ENCODE peak calls at places on chromosomes 4 and X, in four cellular contexts. Z is GM12878, P is HepG2, S is K562. E is an unnamed sample.
A peak's percentile ranks its signal among the peaks of the same experiment; 100 is the strongest.

GRCh38 chr4:140078366-140078765 is 75.6 kb downstream of the MAML3 start:
- DNase-seq in Z (no peak), P (no peak), S (no peak), E (peak; percentile 55)

GRCh38 chr4:26181616-26182015 is 139.2 kb upstream of the RBPJ start:
- DNase-seq in Z (no peak), S (no peak), P (no peak), E (no peak)

GRCh38 chrX:69163936-69164741 is 1.1 kb downstream of the PJA1 start:
- DNase-seq in Z (no peak), P (no peak), S (peak; percentile 56), E (peak; percentile 64)

GRCh38 chr4:13891544-13891939 is 264.0 kb upstream of the BOD1L1 start:
- DNase-seq in S (no peak), Z (no peak), P (no peak), E (no peak)

GRCh38 chr4:25953740-25954139 is 39.7 kb downstream of the SMIM20 start:
- DNase-seq in P (peak; percentile 21), S (no peak), Z (no peak), E (no peak)

GRCh38 chr4:113157086-113157857 is 107.8 kb downstream of the ANK2 start:
- DNase-seq in P (no peak), Z (no peak), S (no peak), E (no peak)

GRCh38 chrX:129493643-129494042 is 29.6 kb downstream of the SMARCA1 start:
- DNase-seq in Z (no peak), S (no peak), P (no peak), E (no peak)

GRCh38 chr4:44070843-44071242 is 377.8 kb downstream of the KCTD8 start:
- DNase-seq in Z (no peak), P (no peak), S (no peak), E (no peak)

GRCh38 chrX:47501226-47502071 is 18.4 kb upstream of the ZNF41 start:
- DNase-seq in Z (no peak), P (no peak), S (no peak), E (no peak)

GRCh38 chr4:22434895-22435294 is 81.0 kb downstream of the ADGRA3 start:
- DNase-seq in Z (no peak), S (peak; percentile 12), P (peak; percentile 59), E (peak; percentile 32)

DNA sequence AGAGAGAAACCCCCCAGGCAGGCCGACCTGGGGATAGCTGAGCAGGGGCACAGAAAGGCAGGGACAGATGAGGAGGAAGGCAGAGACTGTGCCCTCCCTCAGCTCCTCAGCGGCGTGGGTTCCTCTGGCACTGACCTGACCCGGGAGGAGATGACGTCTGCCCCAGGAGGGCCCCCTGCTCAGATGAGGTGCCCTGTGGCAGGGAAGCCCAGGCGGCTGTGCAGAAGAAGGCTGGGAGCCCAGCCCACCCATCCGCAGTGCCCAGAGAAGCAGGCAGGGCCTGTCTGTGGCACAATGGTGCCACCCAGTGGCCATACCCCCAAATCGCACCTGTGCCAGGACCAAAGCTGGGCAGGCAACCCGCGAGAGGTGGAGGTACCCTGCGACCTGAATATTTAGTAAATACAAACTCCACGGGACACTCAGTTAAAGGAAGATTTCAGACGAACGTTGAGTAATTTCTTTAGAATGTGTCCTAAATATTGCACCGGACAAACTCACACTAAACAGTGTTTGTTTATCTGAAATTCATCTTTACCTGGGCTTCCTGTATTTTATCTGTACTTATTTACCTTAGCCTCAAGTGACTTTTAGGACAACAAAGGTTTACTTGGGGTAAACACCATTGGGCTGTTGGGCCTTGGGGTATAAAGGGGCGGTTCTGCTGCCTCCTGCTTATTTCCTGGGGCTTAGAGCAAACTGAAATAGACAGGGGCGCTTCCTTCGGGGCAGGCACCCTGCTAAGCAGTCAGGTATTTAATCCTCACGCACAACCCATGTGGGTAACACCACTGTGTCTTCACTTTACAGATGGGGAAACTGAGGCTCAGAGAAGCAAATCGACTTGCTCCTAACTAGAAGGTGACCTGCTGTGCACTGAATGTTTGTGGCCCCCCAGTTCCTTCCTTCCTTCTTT is 46.5 kb upstream of the HMX1 start:
- DNase-seq in P (peak; percentile 23), Z (no peak), S (peak; percentile 78), E (peak; percentile 89)
- TF ChIP-seq FOXK2 in P (no peak), Z (no peak), S (no peak), E (no peak)

DNA sequence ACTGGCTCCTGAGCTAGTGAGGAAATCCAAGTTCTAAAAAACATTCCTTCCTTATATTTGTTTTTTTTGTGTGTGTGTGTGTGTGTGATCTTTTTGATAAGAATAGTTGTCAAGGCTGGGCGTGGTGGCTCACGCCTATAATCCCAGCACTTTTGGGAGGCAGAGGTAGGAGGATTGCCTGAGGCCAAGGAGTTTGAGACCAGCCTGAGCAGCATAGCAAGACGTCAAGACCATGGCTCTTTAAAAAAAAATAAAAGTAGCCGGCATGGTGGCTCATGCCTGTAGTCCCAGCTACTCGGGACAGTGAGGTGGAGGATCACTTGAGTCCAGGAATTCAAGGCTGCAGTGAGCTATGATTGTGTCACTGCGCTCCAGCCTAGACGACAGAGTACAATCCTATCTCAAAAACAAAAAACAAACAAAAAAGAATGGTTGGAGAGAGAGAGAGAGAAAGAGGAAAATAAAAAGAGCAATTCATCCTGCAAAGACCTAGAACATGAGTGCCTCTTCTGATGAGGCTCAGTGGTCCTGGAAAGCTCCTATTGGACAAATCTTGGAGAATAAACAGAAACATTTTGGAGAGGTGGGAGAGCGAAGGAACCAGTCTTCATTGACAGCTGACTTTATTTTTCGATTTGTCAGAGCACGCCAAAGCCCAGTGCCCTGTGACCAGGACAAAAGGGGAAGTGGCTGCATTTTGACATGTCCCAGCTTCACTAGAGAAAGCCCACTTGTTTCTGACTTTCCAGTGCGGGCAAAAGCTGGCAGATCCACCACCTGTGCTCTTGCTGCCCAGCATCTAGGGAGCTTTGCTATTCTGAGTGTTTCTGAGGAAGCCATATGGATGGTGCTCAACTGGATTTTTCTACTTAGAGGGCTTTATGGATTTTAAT is 244.7 kb downstream of the PALLD start:
- DNase-seq in S (no peak), Z (no peak), P (no peak), E (no peak)
- TF ChIP-seq FOXK2 in S (no peak), Z (no peak), P (no peak), E (no peak)

GRCh38 chr4:128780688-128781087 is 28.8 kb upstream of the JADE1 start:
- DNase-seq in Z (no peak), P (no peak), S (no peak), E (no peak)

GRCh38 chr4:128775477-128775876 is 34.0 kb upstream of the JADE1 start:
- DNase-seq in P (no peak), Z (no peak), S (no peak), E (no peak)

GRCh38 chr4:128782076-128782715 is 27.3 kb upstream of the JADE1 start:
- DNase-seq in S (no peak), P (peak; percentile 28), Z (no peak), E (no peak)

GRCh38 chr4:128775916-128776315 is 33.6 kb upstream of the JADE1 start:
- DNase-seq in P (no peak), Z (no peak), S (no peak), E (no peak)

DNA sequence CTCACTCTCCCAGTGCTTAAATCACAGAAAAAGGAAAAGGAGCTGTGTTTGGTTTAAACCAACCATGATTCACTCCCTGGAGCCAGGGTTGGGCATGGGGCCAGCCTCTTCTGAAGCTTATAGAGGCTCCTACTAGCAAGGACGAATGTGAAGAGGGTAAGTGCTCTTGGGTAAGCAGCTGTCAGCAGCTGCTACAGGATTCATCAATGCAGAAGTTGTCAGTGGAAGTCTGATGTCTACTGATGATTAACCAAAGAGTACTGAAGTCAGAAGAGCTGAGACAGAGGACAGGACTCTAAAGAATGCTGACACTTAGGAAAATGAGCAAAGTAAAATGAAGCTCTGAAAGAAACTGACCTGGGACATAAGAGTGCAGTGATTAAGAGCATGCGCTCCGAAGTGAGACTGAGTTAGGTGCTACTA is 32.7 kb upstream of the JADE1 start:
- DNase-seq in Z (no peak), S (no peak), P (no peak), E (no peak)
- TF ChIP-seq FOXK2 in Z (no peak), S (no peak), P (no peak), E (no peak)

DNA sequence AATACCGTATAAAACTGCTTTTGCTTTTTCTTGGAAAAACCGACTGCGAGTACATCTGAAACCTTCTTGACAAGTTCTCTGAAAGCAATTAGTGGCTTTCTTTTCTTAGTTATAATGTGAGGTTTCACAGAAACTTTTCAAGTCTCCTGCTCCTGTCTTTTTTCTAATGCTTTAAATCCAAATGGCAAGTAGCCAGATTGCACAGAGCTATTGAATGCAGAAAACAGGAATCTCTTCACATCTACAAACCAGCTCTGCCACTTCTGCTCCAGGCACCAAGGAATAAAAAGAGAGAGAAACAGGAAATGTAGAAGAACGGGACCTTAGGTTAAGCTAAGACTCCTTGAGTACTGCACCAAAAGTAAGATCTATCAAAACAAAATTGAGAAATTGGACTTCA is 267.3 kb upstream of the TET2 start:
- DNase-seq in Z (no peak), P (no peak), S (no peak), E (no peak)
- TF ChIP-seq FOXK2 in Z (no peak), P (no peak), S (no peak), E (no peak)

GRCh38 chr4:85726555-85726954 is 251.6 kb downstream of the ARHGAP24 start:
- DNase-seq in S (peak; percentile 10), Z (no peak), P (no peak), E (no peak)

GRCh38 chr4:85728471-85728870 is 253.5 kb downstream of the ARHGAP24 start:
- DNase-seq in S (no peak), P (no peak), Z (no peak), E (no peak)

GRCh38 chr4:85724801-85725548 is 250.0 kb downstream of the ARHGAP24 start:
- DNase-seq in S (no peak), Z (no peak), P (no peak), E (no peak)

GRCh38 chr4:85722806-85723205 is 247.9 kb downstream of the ARHGAP24 start:
- DNase-seq in P (no peak), S (no peak), Z (no peak), E (no peak)

GRCh38 chr4:85725727-85726170 is 250.8 kb downstream of the ARHGAP24 start:
- DNase-seq in S (peak; percentile 10), P (no peak), Z (peak; percentile 60), E (no peak)
- TF ChIP-seq FOXK2 in S (no peak), P (no peak), Z (no peak), E (no peak)

GRCh38 chr4:2512396-2513135 is 23.9 kb upstream of the FAM193A start:
- DNase-seq in Z (no peak), S (peak; percentile 20), P (no peak), E (no peak)
- TF ChIP-seq FOXK2 in Z (no peak), S (no peak), P (no peak), E (no peak)